ENCODE peak calls at places on chromosome 16, in six cellular contexts. W is HFF-Myc, X is choroid plexus epithelial cell, U is cardiac muscle cell, B is adrenal gland, D is thoracic aorta. O is an unnamed sample.

GRCh38 chr16:24580665-24581064 is 41.3 kb downstream of the RBBP6 start:
- DNase-seq in D (no peak), X (peak; percentile 75), U (no peak), B (no peak), W (peak; percentile 5), O (no peak)

GRCh38 chr16:77833906-77834599 is 45.7 kb downstream of the VAT1L start:
- DNase-seq in D (no peak), U (no peak), B (no peak), W (peak; percentile 9), X (peak; percentile 77), O (no peak)

GRCh38 chr16:4487955-4488481 is 11.8 kb downstream of the HMOX2 start:
- DNase-seq in D (no peak), U (no peak), B (no peak), W (no peak), X (peak; percentile 78), O (no peak)

GRCh38 chr16:80174416-80174815 is 366.4 kb upstream of the DYNLRB2 start:
- DNase-seq in B (no peak), X (peak; percentile 87), D (no peak), W (no peak), U (no peak), O (no peak)

GRCh38 chr16:24635900-24636610 is 93.4 kb upstream of the TNRC6A start:
- DNase-seq in U (peak; percentile 52), X (peak; percentile 97), W (peak; percentile 92), B (peak; percentile 94), D (no peak), O (no peak)

GRCh38 chr16:89906141-89907025 is 12.3 kb upstream of the MC1R start:
- DNase-seq in D (no peak), B (no peak), U (no peak), X (no peak), W (no peak), O (no peak)

GRCh38 chr16:85555549-85556455 is 57.3 kb upstream of the GSE1 start:
- DNase-seq in X (peak; percentile 26), D (no peak), W (no peak), U (peak; percentile 89), B (peak; percentile 71), O (peak; percentile 70)

GRCh38 chr16:12833939-12834338 is 30.3 kb upstream of the CPPED1 start:
- DNase-seq in X (no peak), U (no peak), D (no peak), W (no peak), B (peak; percentile 24), O (no peak)

GRCh38 chr16:62363451-62363850 is 327.2 kb upstream of the CDH8 start:
- DNase-seq in U (peak; percentile 39), W (no peak), X (no peak), D (no peak), B (no peak), O (no peak)

GRCh38 chr16:67120025-67120424 is 10.3 kb downstream of the PHAF1 start:
- DNase-seq in U (no peak), B (no peak), W (no peak), X (no peak), D (no peak), O (no peak)

GRCh38 chr16:22888791-22889190 is 74.8 kb downstream of the HS3ST2 start:
- DNase-seq in X (peak; percentile 6), U (peak; percentile 15), B (no peak), W (no peak), D (no peak), O (no peak)

GRCh38 chr16:27235055-27235937 is 32.0 kb downstream of the KDM8 start:
- DNase-seq in X (peak; percentile 95), D (peak; percentile 57), W (peak; percentile 80), U (peak; percentile 64), B (peak; percentile 90), O (peak; percentile 66)
- TF ChIP-seq CTCF in X (peak; percentile 96), D (peak; percentile 75), W (peak; percentile 89), U (peak; percentile 91), B (peak; percentile 77), O (peak; percentile 66)

GRCh38 chr16:2154533-2155090 is 970 bp upstream of the TRAF7 start:
- DNase-seq in U (no peak), D (no peak), B (no peak), X (no peak), W (no peak), O (no peak)

GRCh38 chr16:2156849-2157224 is 1.3 kb downstream of the TRAF7 start:
- DNase-seq in B (no peak), D (no peak), X (no peak), W (no peak), U (no peak), O (no peak)

GRCh38 chr16:2156025-2156848 is 655 bp downstream of the TRAF7 start:
- DNase-seq in X (peak; percentile 77), D (no peak), W (no peak), B (no peak), U (peak; percentile 59), O (no peak)

GRCh38 chr16:2157480-2158261 is 2.1 kb downstream of the TRAF7 start:
- DNase-seq in B (no peak), X (no peak), U (no peak), D (no peak), W (no peak), O (no peak)

DNA sequence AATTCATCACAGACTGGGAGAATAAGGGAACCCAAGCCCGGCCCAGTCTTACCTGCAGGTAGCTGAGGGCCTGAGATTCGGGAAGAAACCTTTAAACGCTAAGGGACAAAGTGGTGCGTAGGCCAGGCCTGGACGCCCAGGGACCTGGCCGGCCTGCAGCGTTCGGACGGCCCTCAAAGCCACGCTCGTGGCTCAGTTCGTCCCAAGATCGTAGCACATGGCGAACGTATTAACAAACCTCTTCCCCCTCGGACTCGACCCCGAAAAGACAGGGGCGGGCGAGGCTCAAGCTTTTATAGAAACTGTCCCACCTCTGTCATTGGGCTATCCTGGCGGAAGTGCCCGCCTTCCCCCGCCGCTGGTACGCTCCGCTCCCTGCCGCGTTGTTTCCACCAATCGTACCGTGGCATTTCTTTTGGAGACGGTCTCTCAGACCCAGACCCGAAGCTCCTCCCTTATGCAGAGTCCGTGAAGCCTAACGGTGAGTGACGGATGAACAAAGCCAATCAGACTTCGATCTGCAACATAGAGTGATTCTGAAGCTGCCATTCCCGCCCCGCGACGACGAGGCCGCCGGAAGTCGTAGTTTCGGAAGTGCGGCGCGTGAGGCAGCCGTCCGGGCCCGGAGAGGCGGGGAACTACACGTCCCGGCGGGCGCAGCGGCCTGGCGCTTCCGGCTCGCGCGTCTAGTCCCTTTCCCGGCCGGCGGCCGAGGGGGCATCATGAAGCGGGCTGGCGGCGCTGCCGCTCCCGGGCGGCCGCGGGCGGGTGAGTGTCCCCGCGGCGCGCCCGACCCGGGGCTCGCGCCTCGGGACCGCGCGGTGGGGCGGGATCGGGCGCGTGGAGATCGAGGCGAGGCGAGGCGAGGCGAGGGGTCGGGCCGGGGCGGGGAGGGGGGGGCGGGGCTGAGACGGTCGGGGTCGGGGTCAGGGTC is at the start of gene TRAF7:
- DNase-seq in B (peak; percentile 99), D (peak; percentile 99), U (peak; percentile 100), X (peak; percentile 100), W (peak; percentile 100), O (peak; percentile 99)
- TF ChIP-seq CTCF in B (no peak), D (no peak), U (no peak), X (no peak), W (no peak), O (no peak)

GRCh38 chr16:50247906-50248608 is 18.3 kb upstream of the ADCY7 start:
- DNase-seq in B (no peak), X (no peak), U (no peak), D (no peak), W (no peak), O (no peak)
- TF ChIP-seq CTCF in B (no peak), X (no peak), U (no peak), D (no peak), W (no peak), O (no peak)

GRCh38 chr16:83418565-83418964 is 389.2 kb upstream of the HSBP1 start:
- DNase-seq in X (no peak), W (no peak), D (no peak), B (no peak), U (no peak), O (no peak)
- TF ChIP-seq CTCF in X (peak; percentile 3), W (peak; percentile 20), D (no peak), B (no peak), U (no peak), O (no peak)

DNA sequence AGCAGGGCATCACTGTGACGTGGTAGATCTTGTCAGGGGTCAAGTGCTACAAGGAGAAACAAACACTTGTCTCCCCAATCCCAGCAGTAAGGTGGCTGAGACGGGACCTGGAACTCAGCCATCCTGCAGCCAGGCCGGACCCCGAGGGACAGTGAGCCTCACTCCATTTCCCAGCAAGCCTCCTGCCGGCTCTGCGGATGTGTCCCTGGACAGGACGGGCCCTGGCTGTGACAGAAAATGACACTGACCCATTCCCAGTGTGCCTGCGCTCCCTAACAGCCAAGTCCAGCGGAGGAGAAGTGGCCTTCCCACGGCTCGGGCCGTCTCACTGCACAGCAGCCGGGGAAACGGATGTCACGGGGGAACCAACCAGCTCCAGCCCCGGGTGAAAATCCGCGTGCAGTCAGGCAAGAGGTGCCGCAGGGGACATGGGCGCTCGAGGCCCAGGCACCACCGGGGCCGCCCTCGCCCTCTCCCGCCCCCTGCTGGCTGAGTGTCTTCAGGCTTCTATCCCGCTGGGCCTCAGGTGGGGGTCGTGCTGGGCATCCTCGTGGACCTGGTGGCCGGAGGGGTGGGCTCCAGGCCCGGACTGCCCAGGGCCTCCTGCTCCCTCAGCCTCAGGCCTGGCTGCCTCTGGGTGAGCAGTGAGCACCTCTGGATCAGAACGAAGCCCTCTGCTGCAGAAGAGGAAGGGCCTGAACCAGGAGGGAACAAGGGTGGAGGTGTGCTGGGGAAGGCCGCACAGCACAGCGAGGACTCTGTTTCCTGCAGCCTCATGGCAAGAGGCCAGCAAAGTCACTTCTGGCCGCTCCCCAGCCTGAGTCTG is 6.7 kb downstream of the HAGHL start:
- DNase-seq in D (no peak), X (no peak), B (no peak), U (peak; percentile 49), W (no peak), O (no peak)
- TF ChIP-seq CTCF in D (peak; percentile 9), X (peak; percentile 45), B (no peak), U (peak; percentile 41), W (peak; percentile 57), O (peak; percentile 26)

DNA sequence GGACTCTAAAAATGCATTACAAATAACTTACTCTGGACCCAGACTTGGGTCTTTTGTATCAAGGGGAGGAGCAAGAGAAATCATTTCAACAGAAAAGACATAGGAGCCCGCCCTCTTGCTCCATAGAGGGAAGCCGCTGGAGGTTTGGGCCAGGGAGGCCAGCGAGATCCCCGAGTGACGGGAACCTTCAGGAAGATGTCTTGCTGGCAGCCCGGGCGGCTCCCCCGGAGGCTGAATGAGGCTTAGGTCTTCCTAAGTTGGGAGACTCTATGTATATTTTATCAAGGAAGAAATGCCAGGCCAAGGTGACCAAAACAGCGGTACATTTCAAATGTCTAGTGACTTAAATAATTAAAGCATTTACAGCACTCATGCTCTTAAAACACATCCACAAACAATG is 167.6 kb downstream of the ZNF423 start:
- DNase-seq in D (no peak), U (no peak), B (no peak), X (no peak), W (no peak), O (no peak)
- TF ChIP-seq CTCF in D (no peak), U (no peak), B (no peak), X (no peak), W (no peak), O (no peak)

DNA sequence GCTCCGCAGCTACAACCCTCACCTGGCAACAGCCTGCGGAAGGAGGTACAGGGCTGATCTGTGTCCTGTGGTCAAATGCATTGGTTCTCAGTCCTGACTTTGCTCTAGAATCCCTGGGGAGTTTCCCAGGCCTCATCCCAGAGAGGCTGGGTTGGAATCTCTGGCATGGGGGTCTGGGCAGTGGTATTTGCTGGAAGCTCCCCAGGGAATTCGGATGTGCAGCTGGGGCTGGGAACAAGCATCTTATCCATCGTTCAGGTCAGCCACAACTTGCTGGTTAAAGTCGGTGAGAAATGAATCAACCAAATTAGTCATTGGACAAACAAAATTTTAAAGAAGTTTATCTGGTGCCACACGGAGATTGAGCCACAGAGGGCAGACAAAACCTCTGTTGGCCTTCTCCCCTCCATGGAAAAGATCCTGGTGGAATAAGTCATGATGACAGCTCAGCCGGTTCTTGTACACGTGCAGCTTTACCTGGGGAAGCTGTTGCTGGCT is 231.2 kb downstream of the FOXL1 start:
- DNase-seq in B (no peak), D (no peak), W (no peak), X (peak; percentile 47), U (no peak), O (no peak)
- TF ChIP-seq CTCF in B (no peak), D (no peak), W (no peak), X (no peak), U (no peak), O (no peak)

O was measured in GM20000.